ENCODE peak calls at places on chromosome 22, in six cellular contexts. I, Y, M, K, X and C are unnamed samples.

GRCh38 chr22:50010676-50011446 is 1.7 kb downstream of the IL17REL start:
- DNase-seq in I (no peak), M (no peak), X (no peak), Y (no peak), K (no peak), C (no peak)

GRCh38 chr22:25627271-25627848 is 62.9 kb downstream of the GRK3 start:
- DNase-seq in Y (no peak), K (no peak), X (no peak), I (no peak), M (no peak), C (peak)

GRCh38 chr22:29842740-29843139 is 4.7 kb upstream of the ASCC2 start:
- DNase-seq in M (peak), Y (no peak), K (peak), I (peak), X (peak), C (peak)

GRCh38 chr22:25383278-25383820 is 163.9 kb downstream of the CRYBB2 start:
- DNase-seq in M (no peak), X (no peak), K (no peak), Y (no peak), I (no peak), C (no peak)

GRCh38 chr22:24578355-24579241 is 14.3 kb downstream of the LRRC75B start:
- DNase-seq in K (peak), Y (no peak), I (peak), M (peak), X (peak), C (no peak)

GRCh38 chr22:50696799-50697561 is 24.4 kb downstream of the SHANK3 start:
- DNase-seq in I (no peak), X (no peak), Y (no peak), M (peak), K (peak), C (no peak)

GRCh38 chr22:35314161-35314942 is 14.7 kb downstream of the TOM1 start:
- DNase-seq in X (no peak), K (no peak), I (no peak), M (no peak), Y (no peak), C (no peak)

GRCh38 chr22:26439559-26439958 is 10.5 kb downstream of the ASPHD2 start:
- DNase-seq in K (no peak), Y (no peak), X (no peak), I (no peak), M (no peak), C (no peak)

GRCh38 chr22:30674482-30674881 is 6.8 kb upstream of the DUSP18 start:
- DNase-seq in K (no peak), I (no peak), Y (no peak), M (no peak), X (no peak), C (no peak)

GRCh38 chr22:35547993-35548761 is 7.5 kb downstream of the RASD2 start:
- DNase-seq in I (no peak), M (no peak), K (no peak), X (no peak), Y (no peak), C (no peak)

GRCh38 chr22:36340621-36341020 is 47.1 kb downstream of the MYH9 start:
- DNase-seq in Y (no peak), M (no peak), I (no peak), K (no peak), X (peak), C (no peak)

GRCh38 chr22:25081409-25081824 is 118.2 kb upstream of the CRYBB3 start:
- DNase-seq in M (peak), X (peak), Y (no peak), I (no peak), K (peak), C (no peak)

GRCh38 chr22:20868225-20868944 is 9.6 kb downstream of the SNAP29 start:
- DNase-seq in M (no peak), Y (no peak), I (no peak), K (peak), X (no peak), C (no peak)

GRCh38 chr22:29040385-29041275 is 21.0 kb downstream of the C22orf31 start:
- DNase-seq in M (peak), K (peak), I (no peak), Y (peak), X (peak), C (peak)

GRCh38 chr22:20904008-20904979 is 12.9 kb upstream of the CRKL start:
- DNase-seq in Y (no peak), K (peak), M (peak), X (peak), I (peak), C (peak)

GRCh38 chr22:46828323-46829139 is 66.1 kb downstream of the TBC1D22A start:
- DNase-seq in K (no peak), M (no peak), Y (no peak), I (no peak), X (no peak), C (no peak)

GRCh38 chr22:50019316-50019715 is 6.8 kb upstream of the IL17REL start:
- DNase-seq in Y (no peak), K (no peak), I (no peak), M (no peak), X (no peak), C (no peak)

GRCh38 chr22:20010307-20011122 is 6.1 kb downstream of the ARVCF start:
- DNase-seq in X (peak), M (no peak), I (no peak), Y (no peak), K (no peak), C (no peak)

GRCh38 chr22:45008853-45009751 is 703 bp downstream of the PHF21B start:
- DNase-seq in K (no peak), X (no peak), I (no peak), M (peak), Y (no peak), C (no peak)

GRCh38 chr22:45006101-45006872 is 3.5 kb downstream of the PHF21B start:
- DNase-seq in I (no peak), K (no peak), M (peak), Y (no peak), X (no peak), C (no peak)

GRCh38 chr22:45007946-45008852 is 1.6 kb downstream of the PHF21B start:
- DNase-seq in K (peak), X (no peak), I (no peak), Y (no peak), M (peak), C (no peak)

GRCh38 chr22:45006873-45007246 is 2.9 kb downstream of the PHF21B start:
- DNase-seq in K (no peak), I (no peak), X (no peak), M (no peak), Y (no peak), C (no peak)

GRCh38 chr22:45007247-45007945 is 2.4 kb downstream of the PHF21B start:
- DNase-seq in X (no peak), Y (no peak), K (peak), M (peak), I (no peak), C (peak)
- H3K4me3 ChIP-seq in X (no peak), Y (peak), K (peak), M (peak), I (no peak), C (peak)

GRCh38 chr22:44333847-44334635 is 21.3 kb upstream of the SHISAL1 start:
- DNase-seq in Y (no peak), M (no peak), X (no peak), K (no peak), I (no peak), C (no peak)

GRCh38 chr22:44332946-44333345 is 20.2 kb upstream of the SHISAL1 start:
- DNase-seq in I (no peak), X (no peak), Y (no peak), M (no peak), K (no peak), C (no peak)

GRCh38 chr22:44330727-44331660 is 18.2 kb upstream of the SHISAL1 start:
- DNase-seq in I (no peak), M (peak), Y (no peak), X (no peak), K (no peak), C (no peak)

GRCh38 chr22:44330188-44330726 is 17.5 kb upstream of the SHISAL1 start:
- DNase-seq in X (no peak), I (no peak), K (no peak), Y (no peak), M (no peak), C (no peak)

GRCh38 chr22:44331881-44332714 is 19.3 kb upstream of the SHISAL1 start:
- DNase-seq in Y (no peak), M (peak), X (no peak), K (peak), I (no peak), C (no peak)
- H3K9ac ChIP-seq in Y (peak), M (peak), X (no peak), K (no peak), I (no peak), C (peak)

GRCh38 chr22:37419370-37419915 is 7.8 kb downstream of the ELFN2 start:
- DNase-seq in M (peak), K (no peak), Y (no peak), I (no peak), X (no peak), C (no peak)
- H3K4me3 ChIP-seq in M (peak), K (peak), Y (no peak), I (no peak), X (no peak), C (no peak)

GRCh38 chr22:45763236-45763624 is 91.6 kb downstream of the ATXN10 start:
- DNase-seq in Y (no peak), I (no peak), M (no peak), X (no peak), K (no peak), C (no peak)
- H3K9ac ChIP-seq in Y (no peak), I (no peak), M (no peak), X (no peak), K (no peak), C (peak)

DNA sequence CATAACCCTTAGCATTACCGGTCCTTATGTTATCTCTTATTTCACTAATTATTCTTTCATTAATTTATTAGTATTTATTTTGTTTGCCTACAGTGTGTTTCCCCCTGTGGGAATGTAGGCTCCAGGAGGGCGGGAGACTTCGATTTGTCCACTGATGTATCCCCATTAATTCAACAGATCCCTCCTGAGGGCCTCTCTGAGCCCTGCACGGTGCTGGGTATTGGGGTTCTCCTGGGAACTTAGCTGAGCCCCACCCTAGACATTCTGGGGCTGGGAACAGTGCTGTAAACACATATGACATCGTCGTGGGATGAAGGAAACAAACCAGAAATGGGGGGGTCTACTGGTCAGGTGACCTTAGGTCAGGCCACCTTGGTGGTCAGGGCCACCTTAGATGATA is 798 bp downstream of the PHETA2 start:
- DNase-seq in K (no peak), Y (no peak), X (no peak), I (no peak), M (no peak), C (no peak)
- H3K4me3 ChIP-seq in K (peak), Y (no peak), X (no peak), I (peak), M (peak), C (peak)

GRCh38 chr22:39503590-39503989 is 1.5 kb downstream of the MIEF1 start:
- DNase-seq in M (peak), I (no peak), Y (no peak), X (no peak), K (no peak), C (no peak)
- H3K9ac ChIP-seq in M (peak), I (peak), Y (peak), X (peak), K (no peak), C (peak)

GRCh38 chr22:39308614-39309363 is 10.6 kb downstream of the RPL3 start:
- DNase-seq in M (peak), K (peak), X (no peak), Y (no peak), I (no peak), C (peak)
- H3K4me3 ChIP-seq in M (peak), K (peak), X (peak), Y (peak), I (no peak), C (peak)

GRCh38 chr22:48636746-48637145 is 1190.9 kb downstream of the BRD1 start:
- DNase-seq in X (no peak), M (no peak), K (no peak), I (no peak), Y (no peak), C (no peak)

GRCh38 chr22:48635825-48636224 is 1191.8 kb downstream of the BRD1 start:
- DNase-seq in M (no peak), Y (no peak), X (no peak), I (no peak), K (no peak), C (no peak)

GRCh38 chr22:48633996-48634836 is 1193.5 kb downstream of the BRD1 start:
- DNase-seq in Y (no peak), X (no peak), K (no peak), I (no peak), M (no peak), C (no peak)

GRCh38 chr22:48637231-48637630 is 1190.4 kb downstream of the BRD1 start:
- DNase-seq in K (no peak), I (no peak), Y (no peak), X (no peak), M (no peak), C (no peak)

DNA sequence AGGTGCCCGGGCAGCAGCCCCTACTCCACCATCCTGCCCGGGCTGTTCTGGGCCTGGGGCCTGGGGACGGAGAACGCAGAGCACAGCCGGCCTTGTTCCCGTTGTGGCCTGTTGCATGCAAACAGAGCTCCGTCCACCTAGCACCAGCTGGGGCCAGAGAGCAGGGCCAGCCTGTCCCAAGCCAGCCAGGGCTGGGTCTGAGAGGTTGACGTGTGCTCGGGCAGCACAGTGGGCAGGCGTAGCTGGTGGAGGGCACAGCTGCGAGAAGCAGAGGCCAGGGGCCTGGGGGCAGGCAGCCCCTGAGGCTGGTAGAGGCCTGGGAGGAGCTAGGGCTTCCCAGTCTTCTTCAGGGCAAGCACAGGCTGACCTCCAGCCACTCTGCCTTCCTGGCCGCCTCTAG is 1192.6 kb downstream of the BRD1 start:
- DNase-seq in I (no peak), X (no peak), Y (no peak), M (no peak), K (no peak), C (no peak)
- H3K9ac ChIP-seq in I (no peak), X (no peak), Y (no peak), M (no peak), K (no peak), C (no peak)